ENCODE peak calls at places on chromosomes 5 and 9, in nine cellular contexts. I, J, P, Z, O, Q, V, U and M are unnamed samples.

GRCh38 chr9:129524848-129525345 is 96.0 kb downstream of the C9orf50 start:
- DNase-seq in I (no peak), J (no peak), P (no peak), Z (no peak), O (no peak), Q (no peak), V (no peak), U (no peak), M (no peak)

GRCh38 chr9:132023409-132024180 is 56.1 kb downstream of the MED27 start:
- DNase-seq in I (no peak), J (no peak), P (no peak), Z (no peak), O (no peak), Q (no peak), V (no peak), U (no peak), M (no peak)

GRCh38 chr9:130846487-130847305 is 11.6 kb downstream of the ABL1 start:
- DNase-seq in I (no peak), J (no peak), P (peak), Z (no peak), O (peak), Q (no peak), V (peak), U (no peak), M (no peak)

GRCh38 chr9:89677696-89678393 is 73.0 kb downstream of the GADD45G start:
- DNase-seq in I (peak), J (no peak), P (no peak), Z (no peak), O (no peak), Q (no peak), V (no peak), U (no peak), M (no peak)

GRCh38 chr9:78053627-78054026 is 22.0 kb upstream of the GNAQ start:
- DNase-seq in I (no peak), J (no peak), P (no peak), Z (no peak), O (no peak), Q (no peak), V (no peak), U (no peak), M (no peak)

GRCh38 chr5:179033004-179033580 is 9.5 kb downstream of the ZNF879 start:
- DNase-seq in I (no peak), J (no peak), P (no peak), Z (no peak), O (no peak), Q (no peak), V (no peak), U (no peak), M (no peak)

GRCh38 chr5:446864-447263 is 3.9 kb downstream of the EXOC3 start:
- DNase-seq in I (no peak), J (peak), P (peak), Z (no peak), O (peak), Q (peak), V (peak), U (no peak), M (no peak)

GRCh38 chr5:52693279-52693678 is 94.4 kb upstream of the ITGA1 start:
- DNase-seq in I (no peak), J (no peak), P (peak), Z (no peak), O (peak), Q (no peak), V (peak), U (no peak), M (no peak)

DNA sequence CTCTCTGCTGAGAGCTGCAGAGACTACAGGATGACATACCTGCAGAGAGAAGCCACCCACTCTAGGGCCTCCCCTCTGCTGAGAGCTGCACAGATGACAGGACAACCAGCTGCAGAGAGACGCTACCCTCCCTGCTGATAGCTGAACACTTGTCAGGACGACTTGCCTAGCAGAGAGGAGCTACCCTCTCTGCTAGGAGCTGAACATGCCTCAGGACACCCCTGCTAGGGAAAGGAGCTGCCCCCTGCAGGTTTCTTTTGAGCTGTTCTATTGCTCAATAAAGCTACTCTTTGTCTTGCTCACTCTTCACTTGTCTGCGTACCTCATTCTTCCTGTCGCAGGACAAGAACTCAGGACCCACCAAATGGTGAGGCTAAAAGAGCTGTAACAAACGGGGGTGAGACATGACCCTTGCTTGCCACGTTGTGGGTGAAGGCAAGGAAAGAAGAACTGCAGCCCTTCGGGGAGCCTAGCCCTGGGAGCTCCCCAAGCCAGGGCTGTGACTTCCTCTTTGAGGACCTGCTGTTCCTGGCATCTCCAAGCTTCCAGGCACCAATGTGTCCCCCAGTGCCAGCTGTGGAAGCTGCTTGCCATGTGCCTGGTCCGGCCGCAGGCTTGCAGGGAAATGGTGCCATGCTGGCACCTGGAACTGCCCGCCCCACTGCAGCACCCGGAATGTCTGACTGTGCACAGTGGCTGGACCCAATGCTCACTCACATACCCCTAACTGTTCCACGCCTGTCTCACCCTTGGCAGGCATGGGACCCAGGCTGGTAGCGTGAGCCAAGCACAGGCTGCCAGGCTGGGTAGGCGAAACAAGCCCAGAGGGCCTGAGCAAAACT is 5.1 kb upstream of the TESK1 start:
- DNase-seq in I (no peak), J (no peak), P (no peak), Z (no peak), O (peak), Q (no peak), V (no peak), U (no peak), M (no peak)
- TF ChIP-seq CTCF in I (no peak), J (no peak), P (peak), Z (peak), O (no peak), Q (peak), V (no peak), U (peak), M (no peak)

GRCh38 chr9:136856541-136857141 is 4.5 kb downstream of the MAMDC4 start:
- DNase-seq in I (no peak), J (no peak), P (no peak), Z (no peak), O (no peak), Q (no peak), V (no peak), U (peak), M (no peak)
- TF ChIP-seq CTCF in I (no peak), J (no peak), P (no peak), Z (no peak), O (no peak), Q (no peak), V (no peak), U (no peak), M (no peak)

GRCh38 chr5:152142845-152143469 is 218.3 kb upstream of the GLRA1 start:
- DNase-seq in I (peak), J (peak), P (peak), Z (peak), O (peak), Q (peak), V (peak), U (peak), M (peak)

GRCh38 chr5:152144556-152144955 is 219.9 kb upstream of the GLRA1 start:
- DNase-seq in I (no peak), J (no peak), P (no peak), Z (no peak), O (no peak), Q (no peak), V (no peak), U (no peak), M (no peak)

GRCh38 chr5:152146566-152146965 is 221.9 kb upstream of the GLRA1 start:
- DNase-seq in I (no peak), J (no peak), P (no peak), Z (no peak), O (no peak), Q (no peak), V (no peak), U (no peak), M (no peak)
- TF ChIP-seq CTCF in I (no peak), J (no peak), P (no peak), Z (no peak), O (no peak), Q (no peak), V (no peak), U (no peak), M (no peak)

DNA sequence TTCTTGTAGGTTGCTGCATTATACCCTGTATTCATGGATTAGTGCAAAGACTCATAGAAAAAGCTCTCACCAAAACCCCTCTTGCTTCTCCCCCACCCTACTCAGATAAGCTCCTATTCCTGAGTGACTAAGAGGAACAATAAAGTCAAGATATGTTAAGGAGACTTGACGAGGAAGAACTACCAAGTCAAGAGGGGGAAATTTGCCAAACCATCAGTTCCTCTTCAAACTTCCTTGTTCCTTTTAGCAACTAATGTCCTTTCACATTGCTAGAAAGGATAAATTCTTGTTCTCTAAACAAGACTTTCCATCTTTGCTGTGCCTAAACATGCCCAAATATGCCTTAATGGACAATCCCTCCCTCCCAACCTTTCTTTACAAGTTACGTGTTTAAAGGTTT is 27.0 kb downstream of the CNOT8 start:
- DNase-seq in I (no peak), J (no peak), P (no peak), Z (no peak), O (no peak), Q (no peak), V (no peak), U (no peak), M (no peak)
- TF ChIP-seq CTCF in I (no peak), J (no peak), P (no peak), Z (no peak), O (no peak), Q (no peak), V (no peak), U (no peak), M (no peak)

GRCh38 chr5:68216737-68217231 is 1.2 kb downstream of the PIK3R1 start:
- DNase-seq in I (no peak), J (no peak), P (peak), Z (no peak), O (peak), Q (no peak), V (no peak), U (no peak), M (no peak)
- TF ChIP-seq CTCF in I (no peak), J (peak), P (no peak), Z (no peak), O (no peak), Q (no peak), V (no peak), U (no peak), M (no peak)

DNA sequence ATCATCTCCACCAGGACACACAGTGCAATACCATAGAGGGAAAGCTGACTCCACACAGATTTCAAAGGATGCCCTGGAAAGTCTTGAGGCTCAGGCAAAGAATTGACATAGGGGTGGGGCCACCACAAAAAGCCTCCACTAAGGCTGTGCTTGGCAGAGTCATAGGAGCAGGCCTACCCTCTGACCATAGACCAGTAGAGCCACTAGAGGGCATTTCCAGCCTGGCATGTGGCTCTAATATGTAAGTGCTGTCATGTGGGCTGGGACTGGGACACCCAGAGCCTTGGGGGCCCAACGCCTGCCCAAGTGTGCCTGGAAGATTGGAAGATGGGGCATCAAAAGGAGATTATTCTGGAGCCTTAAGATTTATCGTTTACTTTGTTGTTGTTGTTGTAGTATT is 726.0 kb downstream of the DNAH5 start:
- DNase-seq in I (no peak), J (no peak), P (no peak), Z (no peak), O (peak), Q (no peak), V (no peak), U (no peak), M (no peak)
- TF ChIP-seq CTCF in I (peak), J (peak), P (peak), Z (no peak), O (no peak), Q (no peak), V (no peak), U (no peak), M (peak)